ENCODE peak calls at places on chromosome 13, in four cellular contexts. K, O, W and G are unnamed samples.

GRCh38 chr13:84528408-84529055 is 646.3 kb upstream of the SLITRK1 start:
- DNase-seq in K (no peak), O (no peak), W (no peak), G (no peak)

GRCh38 chr13:41917641-41918040 is 43.3 kb downstream of the VWA8 start:
- DNase-seq in K (no peak), O (peak), W (no peak), G (peak)

GRCh38 chr13:112343591-112343990 is 32.6 kb upstream of the SPACA7 start:
- DNase-seq in K (no peak), O (no peak), W (no peak), G (no peak)

GRCh38 chr13:46679369-46680180 is 117.4 kb downstream of the ESD start:
- DNase-seq in K (peak), O (peak), W (peak), G (peak)

GRCh38 chr13:33544308-33544707 is 258.8 kb upstream of the STARD13 start:
- DNase-seq in K (no peak), O (no peak), W (no peak), G (no peak)

GRCh38 chr13:41678320-41678719 is 221.0 kb downstream of the RGCC start:
- DNase-seq in K (no peak), O (no peak), W (no peak), G (no peak)

GRCh38 chr13:71213252-71213821 is 653.7 kb downstream of the DACH1 start:
- DNase-seq in K (no peak), O (no peak), W (no peak), G (no peak)

GRCh38 chr13:23656637-23657036 is 86.4 kb downstream of the TNFRSF19 start:
- DNase-seq in K (no peak), O (no peak), W (no peak), G (peak)

GRCh38 chr13:51620165-51620983 is 36.1 kb downstream of the WDFY2 start:
- DNase-seq in K (no peak), O (no peak), W (no peak), G (no peak)

GRCh38 chr13:46184277-46184699 is 2.3 kb upstream of the LCP1 start:
- DNase-seq in K (no peak), O (peak), W (peak), G (peak)

GRCh38 chr13:97432232-97432916 is 1.6 kb upstream of the RAP2A start:
- DNase-seq in K (no peak), O (no peak), W (no peak), G (no peak)

GRCh38 chr13:85520445-85520844 is 278.8 kb downstream of the SLITRK6 start:
- DNase-seq in K (no peak), O (no peak), W (no peak), G (no peak)

GRCh38 chr13:113401452-113402415 is 37.8 kb upstream of the GRTP1 start:
- DNase-seq in K (no peak), O (no peak), W (no peak), G (no peak)